ENCODE peak calls at places on chromosome 10, in eight cellular contexts. Z, M, Q, G, V, X, A and I are unnamed samples.

GRCh38 chr10:77539147-77539935 is 98.3 kb downstream of the KCNMA1 start:
- DNase-seq in V (no peak), A (no peak), X (no peak), Z (no peak), G (no peak), Q (no peak), M (no peak), I (no peak)

GRCh38 chr10:103193820-103194529 is 903 bp upstream of the NT5C2 start:
- DNase-seq in V (no peak), A (peak), G (no peak), M (no peak), X (no peak), Q (no peak), Z (no peak), I (no peak)

GRCh38 chr10:114030140-114030539 is 13.5 kb upstream of the ADRB1 start:
- DNase-seq in Q (no peak), M (no peak), V (no peak), A (no peak), Z (no peak), X (no peak), G (no peak), I (no peak)

GRCh38 chr10:101052285-101052684 is 9.5 kb upstream of the KAZALD1 start:
- DNase-seq in V (peak), Q (no peak), G (no peak), M (no peak), A (no peak), Z (no peak), X (no peak), I (no peak)

GRCh38 chr10:97383159-97383558 is 18.0 kb downstream of the RRP12 start:
- DNase-seq in A (no peak), Q (no peak), Z (no peak), V (no peak), G (no peak), M (no peak), X (no peak), I (no peak)

GRCh38 chr10:104080762-104081161 is 4.9 kb downstream of the COL17A1 start:
- DNase-seq in Z (no peak), M (no peak), G (no peak), A (peak), V (no peak), X (peak), Q (no peak), I (no peak)

GRCh38 chr10:32379314-32379949 is 32.5 kb upstream of the EPC1 start:
- DNase-seq in Z (no peak), X (peak), M (no peak), G (peak), V (peak), A (peak), Q (no peak), I (no peak)

GRCh38 chr10:110059965-110060364 is 52.2 kb downstream of the ADD3 start:
- DNase-seq in V (no peak), M (no peak), Q (no peak), Z (no peak), X (no peak), A (no peak), G (no peak), I (no peak)